ENCODE peak calls at places on chromosomes 13 and 19, in ten cellular contexts. X, K, V, N, E, D, Z, M, W and Y are unnamed samples.

GRCh38 chr13:98189841-98190505 is 12.9 kb upstream of the RNF113B start:
- DNase-seq in X (no peak), K (no peak), V (no peak), N (no peak), E (no peak), D (no peak), Z (no peak), M (no peak), W (no peak), Y (no peak)

GRCh38 chr13:83839158-83839557 is 43.1 kb downstream of the SLITRK1 start:
- DNase-seq in X (no peak), K (no peak), V (no peak), N (no peak), E (no peak), D (no peak), Z (no peak), M (peak; percentile 42), W (no peak), Y (no peak)

GRCh38 chr19:19342086-19343015 is 21.7 kb downstream of the MAU2 start:
- DNase-seq in X (peak; percentile 70), K (peak; percentile 67), V (peak; percentile 78), N (peak; percentile 70), E (peak; percentile 41), D (peak; percentile 98), Z (no peak), M (peak; percentile 96), W (peak; percentile 65), Y (peak; percentile 73)

GRCh38 chr13:83796364-83796763 is 85.9 kb downstream of the SLITRK1 start:
- DNase-seq in X (no peak), K (no peak), V (peak; percentile 39), N (no peak), E (no peak), D (no peak), Z (no peak), M (no peak), W (no peak), Y (no peak)

GRCh38 chr19:49400034-49400433 is 12.0 kb downstream of the KASH5 start:
- DNase-seq in X (no peak), K (peak; percentile 38), V (no peak), N (no peak), E (no peak), D (no peak), Z (no peak), M (no peak), W (no peak), Y (no peak)

GRCh38 chr13:41019578-41020347 is 647 bp upstream of the ELF1 start:
- DNase-seq in X (no peak), K (no peak), V (no peak), N (no peak), E (no peak), D (no peak), Z (no peak), M (no peak), W (no peak), Y (no peak)

GRCh38 chr13:58302349-58302748 is 670.8 kb downstream of the PCDH17 start:
- DNase-seq in X (no peak), K (no peak), V (peak; percentile 40), N (no peak), E (no peak), D (no peak), Z (no peak), M (no peak), W (no peak), Y (no peak)

GRCh38 chr13:20825476-20825875 is 51.7 kb upstream of the EEF1AKMT1 start:
- DNase-seq in X (no peak), K (no peak), V (no peak), N (no peak), E (peak; percentile 90), D (peak; percentile 21), Z (no peak), M (no peak), W (no peak), Y (no peak)

GRCh38 chr19:15436826-15437110 is 13.0 kb downstream of the WIZ start:
- DNase-seq in X (no peak), K (no peak), V (no peak), N (no peak), E (no peak), D (no peak), Z (no peak), M (no peak), W (no peak), Y (no peak)

GRCh38 chr19:15438577-15438976 is 11.2 kb downstream of the WIZ start:
- DNase-seq in X (no peak), K (no peak), V (no peak), N (no peak), E (no peak), D (peak; percentile 77), Z (no peak), M (no peak), W (no peak), Y (no peak)

GRCh38 chr19:15436012-15436825 is 13.5 kb downstream of the WIZ start:
- DNase-seq in X (no peak), K (no peak), V (no peak), N (no peak), E (peak; percentile 48), D (peak; percentile 87), Z (no peak), M (no peak), W (no peak), Y (no peak)

GRCh38 chr19:15438124-15438496 is 11.6 kb downstream of the WIZ start:
- DNase-seq in X (no peak), K (no peak), V (no peak), N (no peak), E (no peak), D (no peak), Z (no peak), M (no peak), W (no peak), Y (no peak)

DNA sequence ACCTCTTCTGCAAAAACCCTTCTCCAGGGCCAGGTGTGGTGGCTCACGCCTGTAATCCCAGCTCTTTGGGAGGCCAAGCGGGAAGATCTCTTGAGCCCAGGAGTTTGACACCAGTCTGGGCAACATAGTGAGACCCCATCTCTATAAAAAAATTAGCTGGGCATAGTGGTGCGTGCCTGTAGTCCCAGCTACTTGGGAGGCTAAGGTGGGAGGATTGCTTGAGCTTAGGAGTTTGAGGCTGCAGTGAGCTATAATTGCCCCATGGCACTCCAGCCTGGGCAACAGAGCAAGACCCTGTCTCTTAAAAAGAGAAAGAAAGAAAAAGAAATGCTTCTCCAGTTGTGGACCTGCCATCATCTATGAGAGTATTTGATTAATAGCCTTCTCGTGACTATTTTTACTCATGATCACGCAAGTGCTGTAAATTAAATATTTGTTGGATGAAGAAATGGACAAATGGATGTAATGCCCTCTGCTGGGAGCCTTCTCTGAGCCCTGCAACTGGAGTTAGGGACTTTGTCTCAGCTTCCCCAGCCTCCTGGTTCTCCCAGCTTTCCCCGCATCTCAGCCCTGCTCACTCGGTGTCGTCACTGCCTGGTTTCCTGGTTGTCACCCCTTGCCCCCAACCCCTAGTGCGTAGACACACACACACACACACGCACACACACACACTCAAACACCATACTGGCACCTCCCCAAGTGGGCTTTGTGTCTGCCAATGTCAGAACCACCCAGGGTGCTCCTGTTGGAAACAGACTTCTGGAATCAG is 12.2 kb downstream of the WIZ start:
- DNase-seq in X (no peak), K (no peak), V (no peak), N (no peak), E (peak; percentile 37), D (peak; percentile 90), Z (no peak), M (no peak), W (no peak), Y (no peak)
- TF ChIP-seq CTCF in X (no peak), K (no peak), V (no peak), N (peak; percentile 21), E (peak; percentile 43), D (peak; percentile 42), Z (no peak), M (no peak), W (no peak), Y (no peak)

GRCh38 chr19:1217366-1217765 is 11.8 kb downstream of the STK11 start:
- DNase-seq in X (no peak), K (no peak), V (peak; percentile 35), N (no peak), E (no peak), D (peak; percentile 64), Z (no peak), M (no peak), W (no peak), Y (no peak)
- H3K4me1 ChIP-seq in X (peaks cover 29% of the 10 kb centered on the region), K (peaks cover 3% of the 10 kb centered on the region), V (peaks cover 34% of the 10 kb centered on the region), N (peaks cover 89% of the 10 kb centered on the region), E (peaks cover 27% of the 10 kb centered on the region), D (peaks cover 37% of the 10 kb centered on the region), Z (peaks cover 14% of the 10 kb centered on the region), M (no peaks in the 10 kb centered on the region), W (peaks cover 68% of the 10 kb centered on the region), Y (peaks cover 26% of the 10 kb centered on the region)

GRCh38 chr19:8423821-8424223 is 10.7 kb downstream of the MARCHF2 start:
- DNase-seq in X (peak; percentile 93), K (peak; percentile 88), V (peak; percentile 73), N (peak; percentile 91), E (peak; percentile 96), D (peak; percentile 98), Z (no peak), M (peak; percentile 83), W (peak; percentile 84), Y (peak; percentile 74)
- H3K4me3 ChIP-seq in X (no peak overlapping the region), K (no peak overlapping the region), V (no peak overlapping the region), N (peak overlapping the region; percentile 42), E (no peak overlapping the region), D (peak overlapping the region; percentile 31), Z (no peak overlapping the region), M (no peak overlapping the region), W (no peak overlapping the region), Y (no peak overlapping the region)

GRCh38 chr19:4578552-4579248 is 19.2 kb upstream of the SEMA6B start:
- DNase-seq in X (no peak), K (no peak), V (no peak), N (no peak), E (no peak), D (peak; percentile 89), Z (no peak), M (no peak), W (no peak), Y (no peak)

GRCh38 chr19:4579389-4579788 is 19.9 kb upstream of the SEMA6B start:
- DNase-seq in X (no peak), K (no peak), V (no peak), N (no peak), E (no peak), D (peak; percentile 85), Z (no peak), M (peak; percentile 42), W (no peak), Y (no peak)

GRCh38 chr19:4580961-4581380 is 21.5 kb upstream of the SEMA6B start:
- DNase-seq in X (no peak), K (no peak), V (no peak), N (no peak), E (no peak), D (peak; percentile 75), Z (no peak), M (peak; percentile 48), W (no peak), Y (no peak)

GRCh38 chr19:4581381-4582111 is 22.1 kb upstream of the SEMA6B start:
- DNase-seq in X (no peak), K (no peak), V (no peak), N (no peak), E (peak; percentile 31), D (peak; percentile 94), Z (no peak), M (peak; percentile 88), W (no peak), Y (no peak)

DNA sequence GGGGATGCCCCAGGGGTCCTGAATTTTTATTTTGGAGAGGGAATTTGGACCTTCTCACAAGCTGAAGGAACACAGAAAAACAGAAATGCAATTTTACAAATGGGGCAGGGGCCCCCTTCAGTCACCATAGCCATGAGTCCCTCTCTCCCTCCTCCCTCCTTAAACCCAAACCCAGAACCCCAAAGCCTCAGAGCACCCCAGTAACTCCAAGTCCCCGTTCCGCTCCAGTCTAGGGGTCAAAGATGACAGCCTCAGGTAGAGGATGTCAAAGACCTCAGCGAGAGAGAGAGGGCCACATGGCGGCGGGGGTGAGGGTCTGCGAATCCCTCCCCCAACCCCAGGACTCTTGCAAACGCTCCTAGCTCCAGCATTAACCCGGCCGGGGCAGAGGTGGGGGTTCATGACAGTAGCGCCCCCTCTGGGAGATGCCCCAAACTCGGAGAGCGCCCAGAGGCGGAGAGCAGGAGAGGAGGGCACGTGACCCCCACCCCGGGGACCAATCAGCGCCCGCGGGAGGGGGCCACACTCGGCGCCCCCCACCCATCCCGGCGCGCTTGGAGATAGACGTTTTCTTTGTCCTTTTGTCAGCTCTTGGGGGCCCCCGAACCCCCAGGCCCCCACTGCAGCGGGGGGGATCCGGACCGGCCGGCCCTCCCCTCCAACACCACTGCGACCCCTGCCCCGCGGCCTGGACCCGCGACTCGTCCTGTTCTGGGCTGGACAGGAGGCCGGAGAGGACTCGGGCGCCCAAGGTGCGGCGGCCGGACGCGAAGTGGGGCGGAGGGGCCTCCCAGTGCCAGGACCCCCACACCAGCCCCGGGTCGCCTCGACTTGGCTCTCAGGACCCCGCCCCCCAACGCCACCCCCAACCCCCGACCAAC is 20.8 kb upstream of the SEMA6B start:
- DNase-seq in X (no peak), K (no peak), V (no peak), N (no peak), E (no peak), D (peak; percentile 91), Z (no peak), M (peak; percentile 88), W (no peak), Y (no peak)
- TF ChIP-seq CTCF in X (peak; percentile 18), K (no peak), V (no peak), N (no peak), E (no peak), D (no peak), Z (no peak), M (peak; percentile 60), W (no peak), Y (no peak)